ENCODE peak calls at places on chromosomes 13 and 19, in six cellular contexts. O is SJSA1; C is CD4-positive, alpha-beta T cell; I is SK-N-SH; E is body of pancreas; W is heart right ventricle. Q is an unnamed sample.

GRCh38 chr19:12695997-12696365 is 450 bp downstream of the FBXW9 start:
- DNase-seq in O (no peak), C (peak), I (peak), E (no peak), W (no peak), Q (no peak)

GRCh38 chr13:106117035-106117434 is 418.4 kb downstream of the EFNB2 start:
- DNase-seq in O (no peak), C (no peak), I (peak), E (no peak), W (no peak), Q (no peak)

GRCh38 chr19:13064092-13064489 is 38.6 kb downstream of the LYL1 start:
- DNase-seq in O (no peak), C (no peak), I (no peak), E (no peak), W (no peak), Q (peak)

GRCh38 chr13:100630564-100630963 is 42.0 kb upstream of the GGACT start:
- DNase-seq in O (no peak), C (no peak), I (no peak), E (no peak), W (no peak), Q (no peak)

GRCh38 chr19:12611361-12611699 is 610 bp downstream of the ZNF791 start:
- DNase-seq in O (peak), C (no peak), I (peak), E (peak), W (peak), Q (peak)

GRCh38 chr13:49062297-49062896 is 86.7 kb downstream of the FNDC3A start:
- DNase-seq in O (no peak), C (no peak), I (no peak), E (no peak), W (no peak), Q (no peak)

GRCh38 chr19:51418707-51419106 is 1.3 kb upstream of the SIGLEC10 start:
- DNase-seq in O (no peak), C (no peak), I (no peak), E (no peak), W (no peak), Q (no peak)

GRCh38 chr13:34462843-34463242 is 479.2 kb upstream of the NBEA start:
- DNase-seq in O (peak), C (no peak), I (no peak), E (no peak), W (peak), Q (peak)

GRCh38 chr13:98994080-98994479 is 16.2 kb upstream of the DOCK9 start:
- DNase-seq in O (peak), C (no peak), I (no peak), E (no peak), W (no peak), Q (no peak)

GRCh38 chr19:23415561-23416191 is 20.4 kb upstream of the ZNF91 start:
- DNase-seq in O (no peak), C (no peak), I (peak), E (no peak), W (peak), Q (peak)

GRCh38 chr13:83773961-83774360 is 108.3 kb downstream of the SLITRK1 start:
- DNase-seq in O (no peak), C (no peak), I (no peak), E (no peak), W (no peak), Q (no peak)

GRCh38 chr13:111620586-111620985 is 300.1 kb downstream of the TEX29 start:
- DNase-seq in O (peak), C (no peak), I (no peak), E (no peak), W (no peak), Q (no peak)

GRCh38 chr13:53783466-53783865 is 754.9 kb downstream of the OLFM4 start:
- DNase-seq in O (no peak), C (no peak), I (no peak), E (no peak), W (no peak), Q (no peak)

GRCh38 chr19:918481-919156 is 1.5 kb downstream of the KISS1R start:
- DNase-seq in O (peak), C (no peak), I (no peak), E (no peak), W (no peak), Q (no peak)

GRCh38 chr19:23946569-23946968 is 31.9 kb downstream of the ZNF726 start:
- DNase-seq in O (no peak), C (no peak), I (no peak), E (no peak), W (no peak), Q (no peak)

GRCh38 chr13:110390572-110390971 is 83.5 kb downstream of the COL4A2 start:
- DNase-seq in O (peak), C (no peak), I (no peak), E (no peak), W (no peak), Q (no peak)

GRCh38 chr13:110393761-110394160 is 86.7 kb downstream of the COL4A2 start:
- DNase-seq in O (no peak), C (no peak), I (no peak), E (no peak), W (no peak), Q (no peak)

GRCh38 chr13:110391273-110391672 is 84.2 kb downstream of the COL4A2 start:
- DNase-seq in O (peak), C (no peak), I (no peak), E (no peak), W (no peak), Q (no peak)

GRCh38 chr13:110394371-110394841 is 87.3 kb downstream of the COL4A2 start:
- DNase-seq in O (peak), C (no peak), I (no peak), E (no peak), W (no peak), Q (no peak)

DNA sequence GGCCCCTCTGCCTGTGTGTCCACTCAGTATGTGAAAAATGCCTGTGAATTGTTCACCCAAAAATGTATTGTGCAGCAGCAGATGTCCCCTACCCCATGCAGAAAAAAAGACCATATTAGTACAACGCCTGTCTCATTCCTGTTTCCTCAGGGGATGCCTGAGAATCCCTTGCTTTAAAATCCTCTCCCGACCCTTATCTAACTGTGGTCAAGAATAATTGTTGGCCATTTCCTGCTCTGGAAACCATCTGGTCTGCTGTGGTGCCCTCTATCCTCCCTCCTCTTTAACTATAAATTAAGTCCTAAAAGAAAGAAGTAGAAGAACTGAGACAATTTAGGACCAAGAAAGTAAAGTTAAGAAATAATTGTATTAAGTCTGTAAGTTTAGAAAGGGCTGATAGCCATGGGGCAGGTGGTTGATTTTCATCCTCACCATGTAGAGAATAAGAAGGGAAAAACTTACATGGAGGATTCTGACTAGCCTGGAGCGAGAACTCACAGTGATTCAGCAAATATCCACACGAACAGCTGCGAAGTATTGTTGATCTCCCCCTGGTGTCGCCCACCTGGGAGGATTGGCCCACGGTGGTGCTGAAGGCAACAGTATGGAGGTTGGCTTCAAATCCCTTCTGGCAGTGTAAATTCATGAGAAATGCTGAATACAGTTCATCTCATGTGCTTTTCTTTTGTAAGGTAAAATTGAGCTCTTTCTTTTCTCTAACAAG is 85.6 kb downstream of the COL4A2 start:
- DNase-seq in O (no peak), C (no peak), I (peak), E (no peak), W (no peak), Q (no peak)
- H3K27ac ChIP-seq in O (peak), C (no peak), I (peak), E (no peak), W (peak), Q (peak)

GRCh38 chr13:113960276-113960948 is 13.5 kb downstream of the C13orf46 start:
- DNase-seq in O (no peak), C (no peak), I (no peak), E (no peak), W (no peak), Q (no peak)
- H3K27ac ChIP-seq in O (no peak), C (no peak), I (no peak), E (no peak), W (no peak), Q (no peak)

DNA sequence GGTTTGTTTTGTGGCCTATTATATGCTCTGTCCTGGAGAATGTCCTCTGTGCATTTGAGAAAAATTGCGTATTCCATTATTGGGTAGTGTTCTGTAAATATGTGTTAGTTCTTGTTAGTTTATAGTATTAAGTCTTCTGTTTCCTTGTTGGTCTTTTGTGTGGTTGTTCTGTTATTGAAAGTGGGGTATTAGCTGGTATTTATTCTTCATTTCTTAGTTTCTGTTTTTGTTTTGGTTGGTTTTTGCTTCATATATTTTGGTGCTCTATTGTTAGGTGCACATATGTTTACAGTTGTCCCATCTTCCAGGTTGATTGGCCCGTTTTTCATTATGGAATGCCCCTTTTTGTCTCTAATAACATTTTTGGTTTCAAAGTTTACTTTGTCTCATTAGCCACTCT is 77.3 kb downstream of the DNAJC15 start:
- DNase-seq in O (no peak), C (no peak), I (no peak), E (no peak), W (no peak), Q (no peak)
- H3K27ac ChIP-seq in O (no peak), C (no peak), I (no peak), E (no peak), W (no peak), Q (no peak)

GRCh38 chr13:50080856-50081105 is 65.5 kb downstream of the KCNRG start:
- DNase-seq in O (no peak), C (no peak), I (no peak), E (no peak), W (no peak), Q (no peak)
- H3K27ac ChIP-seq in O (peak), C (peak), I (peak), E (peak), W (peak), Q (peak)

DNA sequence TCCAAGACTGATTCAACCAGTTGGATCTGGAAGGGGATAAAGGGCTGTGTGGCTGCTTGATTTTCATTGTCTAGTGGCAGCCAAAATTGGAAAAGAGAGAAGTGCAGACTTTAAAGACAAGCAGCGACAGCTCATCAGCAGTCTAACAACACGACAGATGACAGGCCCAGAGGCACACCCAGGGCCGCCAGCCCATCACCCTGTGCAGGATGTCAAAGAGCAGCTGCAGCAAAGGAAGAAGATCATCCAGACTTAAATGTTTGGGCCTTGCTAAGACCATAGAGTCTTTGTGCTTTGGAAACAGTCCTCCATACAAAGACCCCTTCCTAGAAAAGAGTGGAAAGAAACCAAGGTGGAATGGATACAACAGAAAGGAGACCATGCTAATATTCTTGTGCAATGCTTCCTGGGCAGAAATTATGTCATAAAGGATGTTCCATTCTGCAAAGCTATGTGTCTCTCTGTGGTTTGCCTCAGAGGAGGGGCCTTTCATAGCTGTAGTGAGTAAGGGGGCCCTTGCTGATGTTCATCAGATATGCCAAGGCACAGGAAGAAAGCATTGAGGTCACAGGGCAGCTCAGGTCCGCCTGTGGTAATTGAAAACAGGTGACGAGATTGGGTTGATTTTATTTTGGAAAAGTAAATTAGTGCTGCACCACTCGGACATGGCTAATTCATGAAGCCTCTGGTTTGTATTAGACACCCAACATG is 421.2 kb upstream of the KLF12 start:
- DNase-seq in O (no peak), C (no peak), I (peak), E (no peak), W (no peak), Q (no peak)
- H3K27ac ChIP-seq in O (no peak), C (no peak), I (peak), E (no peak), W (no peak), Q (no peak)

DNA sequence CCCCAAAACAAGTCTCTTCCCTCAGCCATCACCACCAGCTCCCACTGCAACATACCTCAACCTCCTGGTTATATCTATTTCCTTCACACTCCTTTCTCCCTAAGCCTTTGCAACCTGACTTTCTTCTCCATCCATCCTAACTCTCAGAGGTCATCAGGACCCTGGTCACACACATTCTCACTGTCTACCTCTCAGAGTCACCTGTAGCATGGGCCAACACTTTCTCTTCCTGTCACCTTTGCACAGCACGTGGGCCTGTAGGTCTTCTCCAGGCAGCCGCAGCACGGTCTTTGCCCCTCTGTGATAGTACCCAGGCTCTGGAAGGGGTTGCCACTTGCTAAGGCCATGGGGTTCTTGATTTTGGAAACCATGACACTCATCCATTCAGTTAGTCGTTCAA is 921.1 kb downstream of the UQCRFS1 start:
- DNase-seq in O (no peak), C (no peak), I (no peak), E (no peak), W (no peak), Q (no peak)
- H3K27ac ChIP-seq in O (no peak), C (no peak), I (no peak), E (no peak), W (no peak), Q (no peak)

GRCh38 chr19:45641274-45642105 is 2.3 kb upstream of the EML2 start:
- DNase-seq in O (peak), C (peak), I (no peak), E (peak), W (peak), Q (peak)
- H3K27ac ChIP-seq in O (peak), C (peak), I (no peak), E (peak), W (peak), Q (peak)

DNA sequence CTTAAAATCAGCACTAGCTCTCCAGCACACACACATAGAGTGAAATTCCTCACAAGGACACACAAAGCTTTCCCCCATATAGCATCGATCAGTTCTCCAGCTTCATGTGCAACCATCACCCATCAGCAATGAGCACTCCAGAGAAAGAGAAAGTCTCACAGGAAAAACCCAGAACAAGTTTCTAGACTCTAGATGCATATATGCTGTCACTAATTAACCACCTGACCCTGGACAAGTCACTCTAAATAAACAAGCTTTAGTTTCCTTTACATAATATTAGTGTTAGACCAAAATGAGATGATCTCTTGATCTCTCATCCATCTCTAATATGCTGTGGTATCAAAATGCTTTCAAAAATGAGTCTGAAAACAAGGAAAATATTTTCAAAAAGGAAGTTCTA is 81.2 kb downstream of the TBC1D4 start:
- DNase-seq in O (no peak), C (no peak), I (no peak), E (no peak), W (no peak), Q (no peak)
- H3K27ac ChIP-seq in O (no peak), C (no peak), I (no peak), E (no peak), W (peak), Q (peak)

GRCh38 chr19:41866284-41866683 is 6.2 kb downstream of the RPS19 start:
- DNase-seq in O (no peak), C (no peak), I (peak), E (no peak), W (no peak), Q (no peak)
- H3K27ac ChIP-seq in O (no peak), C (peak), I (no peak), E (no peak), W (no peak), Q (no peak)

GRCh38 chr19:4019578-4019977 is 12.0 kb downstream of the PIAS4 start:
- DNase-seq in O (no peak), C (no peak), I (no peak), E (no peak), W (no peak), Q (no peak)
- H3K27ac ChIP-seq in O (no peak), C (no peak), I (no peak), E (peak), W (peak), Q (no peak)

Q was measured in left ventricle myocardium inferior.